ENCODE peak calls at places on chromosomes 5 and 9, in nine cellular contexts. J is sciatic nerve; T is effector memory CD4-positive, alpha-beta T cell; C is MM.1S; G is stimulated activated CD4-positive, alpha-beta T cell treated with anti-CD3 and anti-CD28 coated beads, Interleukin-15, amount 100 ng/mL, for 1 hour; I is HCEC 1CT; P is AG09309; D is kidney glomerular epithelial cell; V is A549. Q is an unnamed sample.

GRCh38 chr5:106876665-106877194 is 794.0 kb downstream of the EFNA5 start:
- DNase-seq in T (no peak), P (no peak), D (no peak), V (peak), J (no peak), C (no peak), G (no peak), I (no peak), Q (no peak)

GRCh38 chr5:30937070-30937469 is 256.4 kb upstream of the CDH6 start:
- DNase-seq in V (no peak), G (no peak), T (no peak), I (no peak), D (peak), J (no peak), C (no peak), P (no peak), Q (no peak)

GRCh38 chr9:102069969-102070368 is 331.5 kb upstream of the GRIN3A start:
- DNase-seq in I (no peak), J (no peak), V (no peak), G (no peak), T (no peak), D (peak), C (no peak), P (no peak), Q (no peak)

GRCh38 chr5:121913397-121913796 is 48.4 kb upstream of the SRFBP1 start:
- DNase-seq in T (no peak), P (no peak), J (no peak), C (no peak), D (no peak), V (no peak), I (no peak), G (no peak), Q (no peak)

GRCh38 chr5:139903805-139904565 is 108.4 kb downstream of the PSD2 start:
- DNase-seq in T (no peak), C (no peak), G (no peak), I (no peak), D (no peak), J (peak), P (no peak), V (no peak), Q (no peak)

GRCh38 chr5:135013947-135014570 is 20.0 kb downstream of the PITX1 start:
- DNase-seq in J (peak), C (no peak), D (no peak), I (peak), V (no peak), P (no peak), G (no peak), T (no peak), Q (no peak)

GRCh38 chr9:114246558-114246957 is 76.3 kb upstream of the ORM1 start:
- DNase-seq in V (no peak), D (no peak), T (no peak), I (no peak), C (no peak), G (no peak), J (no peak), P (peak), Q (no peak)

GRCh38 chr9:81619353-81620008 is 69.9 kb downstream of the TLE1 start:
- DNase-seq in I (peak), D (no peak), G (no peak), T (no peak), C (no peak), J (no peak), V (no peak), P (peak), Q (no peak)

GRCh38 chr5:132479812-132480441 is 10.6 kb downstream of the IRF1 start:
- DNase-seq in V (no peak), P (no peak), J (no peak), D (no peak), T (no peak), G (no peak), C (no peak), I (no peak), Q (no peak)

GRCh38 chr5:101067415-101067814 is 164.3 kb upstream of the ST8SIA4 start:
- DNase-seq in V (no peak), T (no peak), D (no peak), C (no peak), P (no peak), I (no peak), J (no peak), G (no peak), Q (no peak)

GRCh38 chr5:125409101-125409495 is 662.7 kb upstream of the ZNF608 start:
- DNase-seq in C (no peak), D (peak), G (no peak), P (no peak), J (no peak), I (peak), T (no peak), V (peak), Q (no peak)

GRCh38 chr5:159515909-159516415 is 185.7 kb upstream of the IL12B start:
- DNase-seq in J (no peak), T (peak), V (peak), G (peak), P (no peak), C (peak), I (peak), D (peak), Q (peak)

GRCh38 chr5:2697446-2698200 is 53.9 kb downstream of the IRX2 start:
- DNase-seq in C (no peak), P (no peak), I (no peak), T (no peak), G (no peak), D (no peak), V (no peak), J (no peak), Q (no peak)

GRCh38 chr9:127049581-127049980 is 72.9 kb downstream of the ANGPTL2 start:
- DNase-seq in P (no peak), T (no peak), D (no peak), J (no peak), I (peak), G (no peak), V (no peak), C (no peak), Q (no peak)

GRCh38 chr5:139492700-139493192 is 10.2 kb upstream of the STING1 start:
- DNase-seq in P (no peak), T (no peak), V (peak), C (no peak), I (peak), G (no peak), D (peak), J (no peak), Q (no peak)

GRCh38 chr5:33205727-33206410 is 234.9 kb upstream of the TARS1 start:
- DNase-seq in G (no peak), I (peak), D (no peak), P (no peak), V (no peak), J (no peak), C (no peak), T (no peak), Q (no peak)

GRCh38 chr9:109411818-109412352 is 86.2 kb downstream of the PTPN3 start:
- DNase-seq in C (peak), I (peak), V (peak), T (no peak), J (peak), P (peak), D (no peak), G (no peak), Q (no peak)

GRCh38 chr5:136192526-136193395 is at the start of gene SMIM32:
- DNase-seq in D (no peak), T (no peak), C (no peak), G (no peak), P (no peak), V (no peak), J (no peak), I (no peak), Q (peak)

GRCh38 chr5:139878093-139878492 is 82.5 kb downstream of the PSD2 start:
- DNase-seq in G (no peak), T (no peak), J (no peak), C (no peak), D (no peak), P (no peak), V (no peak), I (no peak), Q (no peak)

GRCh38 chr9:68777070-68777763 is 72.2 kb downstream of the PIP5K1B start:
- DNase-seq in C (no peak), G (no peak), T (no peak), V (no peak), D (no peak), J (no peak), P (no peak), I (no peak), Q (no peak)

GRCh38 chr9:137626448-137626847 is 7.6 kb downstream of the EHMT1 start:
- DNase-seq in T (no peak), C (no peak), V (no peak), I (no peak), P (no peak), G (no peak), J (no peak), D (no peak), Q (no peak)

GRCh38 chr9:20873240-20873860 is 158.1 kb downstream of the HACD4 start:
- DNase-seq in I (peak), V (no peak), D (peak), P (peak), G (no peak), C (no peak), T (no peak), J (no peak), Q (no peak)

GRCh38 chr5:39015743-39016586 is 58.2 kb downstream of the RICTOR start:
- DNase-seq in T (no peak), I (peak), G (no peak), J (no peak), P (peak), V (peak), D (peak), C (no peak), Q (no peak)

GRCh38 chr9:74519419-74519818 is 22.3 kb downstream of the RORB start:
- DNase-seq in J (no peak), D (no peak), G (no peak), I (no peak), P (no peak), V (no peak), C (no peak), T (no peak), Q (no peak)

GRCh38 chr5:59845733-59846132 is 47.8 kb downstream of the PDE4D start:
- DNase-seq in J (no peak), G (no peak), I (peak), T (no peak), C (no peak), V (no peak), P (no peak), D (no peak), Q (no peak)

GRCh38 chr5:99019812-99020697 is 91.2 kb upstream of the CHD1 start:
- DNase-seq in P (peak), V (peak), G (no peak), D (peak), J (no peak), T (no peak), I (peak), C (no peak), Q (no peak)

GRCh38 chr5:20294696-20295095 is 306.7 kb upstream of the CDH18 start:
- DNase-seq in J (no peak), V (no peak), T (no peak), D (no peak), G (no peak), P (no peak), C (no peak), I (no peak), Q (no peak)

GRCh38 chr9:27440888-27441740 is 83.0 kb upstream of the IFNK start:
- DNase-seq in T (no peak), P (no peak), J (no peak), G (no peak), V (no peak), D (no peak), I (no peak), C (no peak), Q (no peak)

GRCh38 chr5:16628376-16628775 is 11.6 kb upstream of the RETREG1 start:
- DNase-seq in I (no peak), V (no peak), T (no peak), J (no peak), G (no peak), P (no peak), D (no peak), C (no peak), Q (no peak)

GRCh38 chr5:4941957-4942830 is 197.9 kb upstream of the ADAMTS16 start:
- DNase-seq in P (no peak), I (no peak), J (peak), V (no peak), T (no peak), D (no peak), C (no peak), G (no peak), Q (no peak)

GRCh38 chr5:95743248-95743647 is 12.1 kb downstream of the RHOBTB3 start:
- DNase-seq in T (no peak), D (no peak), V (no peak), C (no peak), I (no peak), J (no peak), P (no peak), G (no peak), Q (no peak)